ENCODE peak calls at places on chromosomes 2 and 18, in six cellular contexts. Y is HL-60, U is AG09319, E is astrocyte of the cerebellum, R is left ventricle myocardium inferior, Q is heart right ventricle. B is an unnamed sample.

GRCh38 chr2:53208815-53209214 is 558.8 kb upstream of the CHAC2 start:
- DNase-seq in Y (no peak), U (no peak), E (no peak), R (no peak), Q (no peak), B (no peak)

GRCh38 chr2:70830333-70830732 is 5.3 kb downstream of the CD207 start:
- DNase-seq in Y (no peak), U (no peak), E (no peak), R (peak; percentile 19), Q (no peak), B (no peak)

GRCh38 chr18:25896178-25896780 is 194.1 kb downstream of the SS18 start:
- DNase-seq in Y (peak; percentile 40), U (peak; percentile 31), E (peak; percentile 38), R (no peak), Q (no peak), B (no peak)

GRCh38 chr2:132424526-132425121 is 8.0 kb downstream of the GPR39 start:
- DNase-seq in Y (no peak), U (no peak), E (peak; percentile 47), R (no peak), Q (no peak), B (no peak)

GRCh38 chr18:62493033-62493862 is 29.6 kb upstream of the ZCCHC2 start:
- DNase-seq in Y (no peak), U (no peak), E (no peak), R (no peak), Q (no peak), B (no peak)

GRCh38 chr2:96906719-96907404 is 37.0 kb upstream of the SEMA4C start:
- DNase-seq in Y (no peak), U (peak; percentile 31), E (no peak), R (peak; percentile 65), Q (peak; percentile 54), B (no peak)

GRCh38 chr2:18412980-18413793 is 147.3 kb downstream of the RDH14 start:
- DNase-seq in Y (no peak), U (no peak), E (no peak), R (no peak), Q (no peak), B (no peak)

GRCh38 chr2:30514134-30514860 is 67.3 kb downstream of the LCLAT1 start:
- DNase-seq in Y (no peak), U (no peak), E (peak; percentile 16), R (peak; percentile 38), Q (no peak), B (no peak)

GRCh38 chr18:63590368-63590767 is 3.2 kb downstream of the SERPINB13 start:
- DNase-seq in Y (peak; percentile 98), U (no peak), E (no peak), R (no peak), Q (no peak), B (no peak)

GRCh38 chr2:224039770-224040088 is 643 bp upstream of the SERPINE2 start:
- DNase-seq in Y (no peak), U (no peak), E (no peak), R (no peak), Q (no peak), B (no peak)

GRCh38 chr2:45889053-45889452 is 237.6 kb downstream of the PRKCE start:
- DNase-seq in Y (peak; percentile 49), U (no peak), E (no peak), R (peak; percentile 38), Q (no peak), B (no peak)

GRCh38 chr18:21826196-21826595 is 85.6 kb downstream of the MIB1 start:
- DNase-seq in Y (no peak), U (peak; percentile 8), E (peak; percentile 57), R (no peak), Q (no peak), B (no peak)

GRCh38 chr2:139790807-139791206 is 1010.6 kb upstream of the NXPH2 start:
- DNase-seq in Y (no peak), U (no peak), E (peak; percentile 16), R (no peak), Q (no peak), B (no peak)

GRCh38 chr2:149872041-149872440 is 284.5 kb upstream of the MMADHC start:
- DNase-seq in Y (no peak), U (no peak), E (no peak), R (no peak), Q (no peak), B (no peak)

GRCh38 chr18:68056936-68057335 is 540.4 kb upstream of the DSEL start:
- DNase-seq in Y (no peak), U (no peak), E (no peak), R (no peak), Q (no peak), B (no peak)

GRCh38 chr2:218381916-218382366 is at the start of gene SLC11A1:
- DNase-seq in Y (peak; percentile 89), U (no peak), E (no peak), R (peak; percentile 65), Q (peak; percentile 43), B (no peak)

GRCh38 chr2:104836837-104837236 is 17.1 kb upstream of the POU3F3 start:
- DNase-seq in Y (no peak), U (no peak), E (no peak), R (no peak), Q (no peak), B (no peak)

GRCh38 chr2:19369341-19369955 is 11.0 kb upstream of the OSR1 start:
- DNase-seq in Y (no peak), U (no peak), E (no peak), R (no peak), Q (no peak), B (no peak)

GRCh38 chr2:3807853-3808252 is 104.5 kb downstream of the DCDC2C start:
- DNase-seq in Y (no peak), U (no peak), E (no peak), R (no peak), Q (no peak), B (no peak)

GRCh38 chr2:106108351-106108750 is 85.8 kb downstream of the UXS1 start:
- DNase-seq in Y (no peak), U (no peak), E (peak; percentile 33), R (no peak), Q (no peak), B (peak; percentile 77)

GRCh38 chr2:145812163-145812554 is 1292.2 kb upstream of the ZEB2 start:
- DNase-seq in Y (no peak), U (no peak), E (no peak), R (no peak), Q (no peak), B (no peak)

GRCh38 chr2:192247456-192247855 is 52.7 kb upstream of the TMEFF2 start:
- DNase-seq in Y (no peak), U (no peak), E (no peak), R (no peak), Q (no peak), B (no peak)

GRCh38 chr2:192245329-192245728 is 50.6 kb upstream of the TMEFF2 start:
- DNase-seq in Y (no peak), U (no peak), E (no peak), R (no peak), Q (no peak), B (no peak)

GRCh38 chr2:192246297-192246696 is 51.6 kb upstream of the TMEFF2 start:
- DNase-seq in Y (no peak), U (no peak), E (no peak), R (no peak), Q (no peak), B (no peak)

DNA sequence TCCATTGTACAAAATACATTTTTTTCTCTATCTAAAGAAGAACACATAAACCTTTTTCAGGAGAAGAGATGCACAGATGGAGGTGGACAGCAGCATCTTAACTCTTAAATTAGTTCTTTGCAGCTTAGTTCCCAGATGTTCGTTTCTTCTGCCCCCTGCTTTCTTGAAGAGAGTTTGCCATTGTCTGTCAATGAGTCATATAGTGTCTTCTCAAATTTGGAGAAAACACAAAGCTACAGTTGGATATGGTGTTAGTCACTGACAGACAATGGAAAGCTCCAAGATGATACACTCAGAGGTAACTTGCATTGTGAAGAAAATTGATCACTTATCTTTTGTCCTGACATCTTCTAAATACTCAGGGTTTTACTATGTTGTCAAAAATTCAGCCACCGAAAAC is 48.8 kb upstream of the TMEFF2 start:
- DNase-seq in Y (no peak), U (no peak), E (peak; percentile 15), R (no peak), Q (no peak), B (no peak)
- TF ChIP-seq CTCF in Y (no peak), U (no peak), E (no peak), R (no peak), Q (no peak), B (no peak)

DNA sequence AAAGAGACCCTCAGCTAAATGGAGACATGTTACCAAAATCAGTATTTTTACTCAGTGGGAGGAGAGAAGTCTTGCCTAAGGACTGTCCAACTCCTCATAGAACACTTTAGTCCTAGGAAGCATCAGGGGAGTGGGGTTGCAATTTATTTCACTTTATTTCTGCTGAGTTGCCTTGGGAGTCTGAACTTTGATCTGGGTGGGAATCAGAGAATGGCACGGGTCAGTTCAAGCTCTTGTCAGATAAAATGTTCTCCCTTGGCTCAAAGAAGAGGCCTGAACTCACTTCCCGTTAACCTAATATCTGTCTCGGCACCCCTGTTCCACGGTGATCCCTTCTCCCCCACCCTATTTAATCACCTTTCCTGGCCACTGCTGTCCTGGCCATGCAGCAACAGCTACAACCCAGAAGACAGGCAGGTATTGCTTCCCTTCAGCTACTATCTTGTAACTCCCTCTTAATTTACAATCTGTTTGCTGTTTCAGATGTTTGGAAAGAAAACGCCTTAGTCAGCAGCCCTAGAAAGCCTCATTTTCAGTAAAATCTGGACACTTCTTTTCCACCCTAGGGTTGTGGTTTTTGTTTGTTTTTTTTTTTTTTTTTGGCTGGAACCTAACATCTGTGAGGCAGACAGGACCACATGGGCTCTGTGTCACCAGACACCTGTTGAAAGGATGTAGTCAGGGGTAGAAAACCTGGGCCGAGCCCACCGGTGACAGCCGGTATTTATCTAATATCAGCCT is 52.5 kb downstream of the SERTAD2 start:
- DNase-seq in Y (no peak), U (no peak), E (no peak), R (no peak), Q (no peak), B (peak; percentile 38)
- TF ChIP-seq CTCF in Y (no peak), U (no peak), E (no peak), R (no peak), Q (no peak), B (no peak)

DNA sequence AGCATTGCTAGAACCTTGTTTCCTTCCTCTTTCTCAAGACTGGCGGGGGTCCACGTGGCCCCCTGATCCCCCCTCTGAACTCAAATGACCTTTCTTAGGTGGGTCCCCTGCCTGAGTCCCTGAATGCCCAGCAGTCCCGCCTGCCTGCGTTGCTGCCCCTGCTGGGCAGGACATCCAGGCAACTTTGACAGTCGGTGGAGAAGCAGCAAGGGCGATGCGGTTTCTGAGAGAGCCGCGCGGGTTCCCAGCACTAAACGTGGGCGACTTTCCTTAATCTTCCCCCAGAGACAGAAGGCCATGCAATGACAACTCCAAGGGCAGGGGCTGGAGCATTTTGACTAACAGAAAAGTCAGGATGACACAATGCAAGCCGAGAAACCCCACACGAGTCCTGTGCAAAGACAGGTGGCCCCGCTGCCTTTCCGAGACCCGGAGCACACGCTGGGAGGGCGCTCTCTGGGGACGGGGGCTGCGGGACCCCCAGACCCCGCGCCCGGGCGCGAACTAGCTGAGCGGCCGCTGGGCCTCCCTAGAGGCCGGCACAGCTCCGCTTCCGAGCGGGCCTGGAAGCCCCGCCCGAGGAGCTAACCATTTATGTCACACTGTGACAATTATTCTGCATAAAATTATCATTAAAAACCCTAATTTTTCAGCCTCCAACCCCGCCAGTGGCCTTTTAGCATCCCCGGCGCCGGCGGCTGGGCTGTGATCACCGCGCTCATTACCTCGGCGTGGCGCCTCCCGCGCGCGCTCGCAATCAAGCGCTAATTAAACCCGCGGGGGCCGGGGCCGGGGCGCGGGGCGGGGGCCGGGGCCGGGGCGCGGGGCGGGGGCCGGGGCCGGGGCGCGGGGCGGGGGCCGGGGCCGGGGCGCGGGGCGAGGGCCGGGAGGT is 27.4 kb downstream of the ASB18 start:
- DNase-seq in Y (no peak), U (no peak), E (no peak), R (no peak), Q (no peak), B (peak; percentile 67)
- TF ChIP-seq CTCF in Y (no peak), U (no peak), E (no peak), R (peak; percentile 41), Q (no peak), B (peak; percentile 13)

GRCh38 chr2:33086400-33087015 is 139.8 kb downstream of the LTBP1 start:
- DNase-seq in Y (peak; percentile 74), U (no peak), E (no peak), R (no peak), Q (no peak), B (no peak)
- TF ChIP-seq CTCF in Y (no peak), U (no peak), E (no peak), R (peak; percentile 43), Q (peak; percentile 31), B (peak; percentile 22)